ENCODE peak calls at places on chromosomes 13 and 19, in eight cellular contexts. G is nephron progenitor cell; K is stimulated activated CD4-positive, alpha-beta T cell treated with anti-CD3 and anti-CD28 coated beads, Interleukin-1b, Interleukin-23, amount 100 ng/mL, for 24 hours; W is left lung; F is choroid plexus epithelial cell; Y is T1000; H is activated CD8-positive, alpha-beta memory T cell treated with anti-CD3 and anti-CD28 coated beads for 48 hours; J is caudate nucleus. T is an unnamed sample.

GRCh38 chr19:39145180-39145953 is 19.8 kb downstream of the PAK4 start:
- DNase-seq in G (no peak), K (no peak), W (no peak), F (no peak), Y (no peak), H (no peak), J (peak), T (no peak)

GRCh38 chr13:73844986-73845385 is 289.2 kb downstream of the KLF12 start:
- DNase-seq in G (no peak), K (no peak), W (no peak), F (peak), Y (no peak), H (no peak), J (no peak), T (no peak)

GRCh38 chr13:60229708-60230272 is 66.1 kb upstream of the DIAPH3 start:
- DNase-seq in G (no peak), K (no peak), W (no peak), F (no peak), Y (no peak), H (no peak), J (no peak), T (no peak)

GRCh38 chr19:48836089-48837017 is at the start of gene HSD17B14:
- DNase-seq in G (peak), K (no peak), W (peak), F (peak), Y (no peak), H (no peak), J (no peak), T (no peak)

GRCh38 chr19:342801-343421 is 1.7 kb downstream of the MIER2 start:
- DNase-seq in G (no peak), K (no peak), W (peak), F (peak), Y (peak), H (no peak), J (no peak), T (no peak)

GRCh38 chr13:106986033-106986484 is 418.1 kb upstream of the ARGLU1 start:
- DNase-seq in G (no peak), K (no peak), W (no peak), F (peak), Y (no peak), H (no peak), J (no peak), T (no peak)

GRCh38 chr19:5479958-5480357 is 24.7 kb downstream of the ZNRF4 start:
- DNase-seq in G (peak), K (no peak), W (no peak), F (no peak), Y (no peak), H (no peak), J (no peak), T (no peak)

GRCh38 chr19:39083983-39084731 is at the start of gene ACP7:
- DNase-seq in G (peak), K (no peak), W (no peak), F (no peak), Y (no peak), H (no peak), J (no peak), T (no peak)

GRCh38 chr19:37551123-37551993 is 43.2 kb downstream of the ZNF571 start:
- DNase-seq in G (no peak), K (no peak), W (no peak), F (peak), Y (peak), H (peak), J (peak), T (peak)